ENCODE peak calls at places on chromosomes 2 and 18, in seven cellular contexts. One of them, this sample, is unnamed.
A peak's percentile ranks its signal among the peaks of the same experiment; 100 is the strongest.

GRCh38 chr2:189391201-189391600 is 50.1 kb upstream of the WDR75 start:
- DNase-seq in HepG2: no peak
- DNase-seq in GM23338: no peak
- DNase-seq in SK-N-SH: no peak
- DNase-seq in K562: no peak
- DNase-seq in HCT116: no peak
- DNase-seq in HL-60: no peak
- DNase-seq in this sample: no peak

GRCh38 chr2:85790499-85790898 is 36.7 kb downstream of the ATOH8 start:
- DNase-seq in HL-60: peak; percentile 92
- DNase-seq in GM23338: no peak
- DNase-seq in SK-N-SH: no peak
- DNase-seq in HepG2: no peak
- DNase-seq in K562: no peak
- DNase-seq in HCT116: no peak
- DNase-seq in this sample: no peak

GRCh38 chr18:76399613-76400391 is 95.2 kb downstream of the ZNF516 start:
- DNase-seq in HepG2: no peak
- DNase-seq in GM23338: no peak
- DNase-seq in HCT116: no peak
- DNase-seq in HL-60: no peak
- DNase-seq in SK-N-SH: no peak
- DNase-seq in K562: no peak
- DNase-seq in this sample: no peak

GRCh38 chr2:12217206-12217605 is 470.8 kb downstream of the LPIN1 start:
- DNase-seq in HepG2: no peak
- DNase-seq in HL-60: no peak
- DNase-seq in SK-N-SH: no peak
- DNase-seq in GM23338: no peak
- DNase-seq in HCT116: no peak
- DNase-seq in K562: no peak
- DNase-seq in this sample: no peak

GRCh38 chr2:219544567-219544966 is 739 bp downstream of the TMEM198 start:
- DNase-seq in K562: no peak
- DNase-seq in HCT116: no peak
- DNase-seq in HepG2: no peak
- DNase-seq in HL-60: no peak
- DNase-seq in SK-N-SH: no peak
- DNase-seq in GM23338: no peak
- DNase-seq in this sample: no peak

GRCh38 chr18:57441395-57441794 is 6.2 kb downstream of the ONECUT2 start:
- DNase-seq in K562: no peak
- DNase-seq in HepG2: no peak
- DNase-seq in SK-N-SH: no peak
- DNase-seq in GM23338: peak; percentile 77
- DNase-seq in HCT116: no peak
- DNase-seq in HL-60: peak; percentile 11
- DNase-seq in this sample: no peak

GRCh38 chr2:159265171-159265576 is 21.3 kb downstream of the WDSUB1 start:
- DNase-seq in HCT116: peak; percentile 59
- DNase-seq in SK-N-SH: no peak
- DNase-seq in GM23338: peak; percentile 26
- DNase-seq in HepG2: peak; percentile 8
- DNase-seq in HL-60: no peak
- DNase-seq in K562: peak; percentile 17
- DNase-seq in this sample: peak; percentile 11

GRCh38 chr2:101844055-101844635 is 146.6 kb downstream of the MAP4K4 start:
- DNase-seq in HL-60: no peak
- DNase-seq in GM23338: no peak
- DNase-seq in SK-N-SH: no peak
- DNase-seq in HCT116: no peak
- DNase-seq in HepG2: no peak
- DNase-seq in K562: no peak
- DNase-seq in this sample: no peak

GRCh38 chr2:234373060-234373459 is 123.8 kb downstream of the ARL4C start:
- DNase-seq in K562: no peak
- DNase-seq in HL-60: no peak
- DNase-seq in SK-N-SH: no peak
- DNase-seq in GM23338: no peak
- DNase-seq in HCT116: no peak
- DNase-seq in HepG2: no peak
- DNase-seq in this sample: no peak

GRCh38 chr18:27861539-27861938 is 315.4 kb downstream of the CDH2 start:
- DNase-seq in HepG2: no peak
- DNase-seq in SK-N-SH: peak; percentile 63
- DNase-seq in K562: no peak
- DNase-seq in HCT116: no peak
- DNase-seq in GM23338: no peak
- DNase-seq in HL-60: no peak
- DNase-seq in this sample: no peak

GRCh38 chr2:16014041-16014787 is 73.9 kb downstream of the MYCN start:
- DNase-seq in SK-N-SH: no peak
- DNase-seq in HL-60: no peak
- DNase-seq in HepG2: no peak
- DNase-seq in GM23338: peak; percentile 33
- DNase-seq in K562: no peak
- DNase-seq in HCT116: no peak
- DNase-seq in this sample: no peak

GRCh38 chr2:233416706-233417105 is 62.4 kb downstream of the DGKD start:
- DNase-seq in K562: no peak
- DNase-seq in SK-N-SH: no peak
- DNase-seq in HCT116: no peak
- DNase-seq in HepG2: no peak
- DNase-seq in HL-60: no peak
- DNase-seq in GM23338: peak; percentile 44
- DNase-seq in this sample: peak; percentile 69

GRCh38 chr18:76528477-76529432 is 33.7 kb upstream of the ZNF516 start:
- DNase-seq in HCT116: no peak
- DNase-seq in HepG2: peak; percentile 50
- DNase-seq in K562: no peak
- DNase-seq in HL-60: peak; percentile 86
- DNase-seq in SK-N-SH: no peak
- DNase-seq in GM23338: peak; percentile 48
- DNase-seq in this sample: no peak

GRCh38 chr2:38268691-38269309 is 108.3 kb downstream of the ATL2 start:
- DNase-seq in SK-N-SH: no peak
- DNase-seq in HL-60: peak; percentile 48
- DNase-seq in HCT116: no peak
- DNase-seq in HepG2: no peak
- DNase-seq in K562: no peak
- DNase-seq in GM23338: no peak
- DNase-seq in this sample: no peak

GRCh38 chr2:15943378-15943851 is 3.1 kb downstream of the MYCN start:
- DNase-seq in GM23338: peak; percentile 73
- DNase-seq in HL-60: no peak
- DNase-seq in HCT116: no peak
- DNase-seq in HepG2: no peak
- DNase-seq in SK-N-SH: peak; percentile 94
- DNase-seq in K562: peak; percentile 57
- DNase-seq in this sample: peak; percentile 42

GRCh38 chr2:77807531-77808215 is 285.5 kb upstream of the LRRTM4 start:
- DNase-seq in SK-N-SH: no peak
- DNase-seq in HCT116: no peak
- DNase-seq in K562: no peak
- DNase-seq in HL-60: no peak
- DNase-seq in GM23338: no peak
- DNase-seq in HepG2: no peak
- DNase-seq in this sample: no peak

GRCh38 chr2:108301558-108301957 is 12.9 kb downstream of the SULT1C2 start:
- DNase-seq in HCT116: no peak
- DNase-seq in K562: no peak
- DNase-seq in GM23338: no peak
- DNase-seq in HL-60: no peak
- DNase-seq in HepG2: no peak
- DNase-seq in SK-N-SH: no peak
- DNase-seq in this sample: no peak

GRCh38 chr2:28451793-28452533 is 43.9 kb upstream of the PLB1 start:
- DNase-seq in HCT116: no peak
- DNase-seq in K562: no peak
- DNase-seq in HepG2: no peak
- DNase-seq in GM23338: no peak
- DNase-seq in SK-N-SH: no peak
- DNase-seq in HL-60: no peak
- DNase-seq in this sample: no peak

GRCh38 chr2:8676191-8676914 is 5.5 kb upstream of the ID2 start:
- DNase-seq in SK-N-SH: peak; percentile 90
- DNase-seq in GM23338: peak; percentile 63
- DNase-seq in HCT116: no peak
- DNase-seq in HL-60: no peak
- DNase-seq in HepG2: no peak
- DNase-seq in K562: no peak
- DNase-seq in this sample: no peak

GRCh38 chr2:214946949-214947348 is 137.5 kb upstream of the BARD1 start:
- DNase-seq in HepG2: no peak
- DNase-seq in SK-N-SH: no peak
- DNase-seq in K562: no peak
- DNase-seq in GM23338: no peak
- DNase-seq in HL-60: no peak
- DNase-seq in HCT116: no peak
- DNase-seq in this sample: no peak

GRCh38 chr2:198280145-198280544 is 475.8 kb downstream of the PLCL1 start:
- DNase-seq in GM23338: no peak
- DNase-seq in HepG2: no peak
- DNase-seq in HL-60: no peak
- DNase-seq in SK-N-SH: no peak
- DNase-seq in K562: no peak
- DNase-seq in HCT116: no peak
- DNase-seq in this sample: no peak

GRCh38 chr2:58870704-58871103 is 629.6 kb upstream of the FANCL start:
- DNase-seq in HCT116: peak; percentile 18
- DNase-seq in HepG2: no peak
- DNase-seq in HL-60: no peak
- DNase-seq in K562: peak; percentile 39
- DNase-seq in SK-N-SH: no peak
- DNase-seq in GM23338: no peak
- DNase-seq in this sample: peak; percentile 35

GRCh38 chr18:51337406-51337805 is 139.9 kb upstream of the MEX3C start:
- DNase-seq in HepG2: no peak
- DNase-seq in GM23338: no peak
- DNase-seq in HL-60: no peak
- DNase-seq in K562: no peak
- DNase-seq in HCT116: no peak
- DNase-seq in SK-N-SH: no peak
- DNase-seq in this sample: no peak

GRCh38 chr18:69580107-69580506 is 179.4 kb downstream of the DOK6 start:
- DNase-seq in HL-60: peak; percentile 58
- DNase-seq in HCT116: no peak
- DNase-seq in GM23338: peak; percentile 28
- DNase-seq in HepG2: peak; percentile 1
- DNase-seq in K562: no peak
- DNase-seq in SK-N-SH: no peak
- DNase-seq in this sample: peak; percentile 6
- TF ChIP-seq REST in HL-60: no peak
- TF ChIP-seq REST in HCT116: no peak
- TF ChIP-seq REST in GM23338: no peak
- TF ChIP-seq REST in HepG2: no peak
- TF ChIP-seq REST in K562: no peak
- TF ChIP-seq REST in SK-N-SH: no peak
- TF ChIP-seq REST in this sample: no peak

DNA sequence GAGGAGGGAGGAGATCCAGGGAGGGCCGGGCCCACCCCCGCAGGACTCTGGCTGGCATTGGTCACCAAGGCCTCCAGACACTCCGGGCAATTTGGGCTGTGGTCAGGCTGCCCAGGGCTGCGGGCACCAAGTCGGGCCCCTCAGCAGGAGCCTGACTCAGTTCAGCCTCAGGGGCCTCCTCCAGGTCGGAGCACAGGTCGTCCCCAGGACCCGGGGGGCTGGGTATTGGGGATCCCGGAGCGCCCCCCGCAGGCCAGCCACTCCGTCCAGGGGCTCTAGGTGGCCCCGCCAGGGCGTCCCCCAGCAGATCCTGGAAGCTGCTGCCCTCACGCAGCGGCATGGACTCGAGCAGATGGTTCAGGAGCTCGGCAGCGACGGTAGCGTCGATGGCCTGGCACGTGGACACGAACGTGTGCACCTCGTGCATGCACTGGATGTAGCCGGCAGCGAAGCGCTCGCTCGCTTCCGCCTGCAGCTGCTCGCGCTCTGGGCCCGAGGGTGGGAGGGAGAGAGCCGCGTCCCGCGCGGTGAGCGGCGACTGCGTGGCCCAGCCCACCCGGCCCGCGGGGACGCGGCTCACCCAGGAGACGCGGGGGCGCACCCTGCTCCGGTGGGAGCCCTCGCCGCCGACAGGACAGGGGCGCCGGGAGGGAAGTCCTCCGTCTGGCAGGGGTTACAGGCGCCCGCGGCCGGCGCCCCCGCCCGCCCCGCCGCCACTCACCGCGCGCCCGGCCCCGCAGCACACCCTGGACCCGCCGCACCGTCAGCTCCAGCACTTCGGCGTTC is 879 bp downstream of the HES6 start:
- DNase-seq in HepG2: no peak
- DNase-seq in HL-60: peak; percentile 48
- DNase-seq in HCT116: no peak
- DNase-seq in SK-N-SH: peak; percentile 72
- DNase-seq in GM23338: peak; percentile 56
- DNase-seq in K562: peak; percentile 56
- DNase-seq in this sample: no peak
- H3K4me3 ChIP-seq in HepG2: peak overlapping the region; percentile 85
- H3K4me3 ChIP-seq in HL-60: peak overlapping the region; percentile 67
- H3K4me3 ChIP-seq in HCT116: peak overlapping the region; percentile 56
- H3K4me3 ChIP-seq in SK-N-SH: peak overlapping the region; percentile 74
- H3K4me3 ChIP-seq in GM23338: peak overlapping the region; percentile 64
- H3K4me3 ChIP-seq in K562: peak overlapping the region; percentile 74
- H3K4me3 ChIP-seq in this sample: peak overlapping the region; percentile 81

GRCh38 chr2:82641781-82642180 is 1817.3 kb downstream of the SUCLG1 start:
- DNase-seq in SK-N-SH: no peak
- DNase-seq in HCT116: no peak
- DNase-seq in HepG2: no peak
- DNase-seq in GM23338: no peak
- DNase-seq in HL-60: no peak
- DNase-seq in K562: no peak
- DNase-seq in this sample: no peak

DNA sequence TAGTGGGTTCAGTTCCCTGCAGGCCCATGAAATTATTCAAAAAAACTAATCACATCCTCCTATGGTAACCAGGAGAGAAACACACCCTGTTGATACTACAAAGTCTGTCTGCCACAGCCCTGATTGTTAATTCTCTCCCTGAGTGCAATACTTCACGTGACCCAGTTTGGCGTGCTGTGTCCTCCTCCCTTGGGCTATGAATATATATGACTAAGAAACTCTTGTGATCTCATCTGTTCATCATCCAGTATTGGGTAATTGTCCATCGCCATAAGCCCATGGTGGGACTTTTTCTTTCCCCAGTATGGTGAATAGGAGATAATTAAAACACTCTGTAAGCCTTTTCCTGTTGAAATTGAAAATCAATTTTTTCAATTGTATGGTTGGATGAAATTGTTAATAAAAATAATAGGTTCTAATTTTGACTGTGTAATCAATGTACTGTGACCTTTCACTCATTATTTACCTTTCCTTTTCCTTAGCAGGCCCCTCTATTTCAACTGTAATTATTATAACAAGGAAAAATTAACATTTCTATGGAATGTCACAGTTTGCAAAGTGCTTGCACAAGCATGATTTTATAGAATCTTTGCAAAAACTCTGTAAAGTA is 1822.6 kb downstream of the SUCLG1 start:
- DNase-seq in GM23338: no peak
- DNase-seq in K562: no peak
- DNase-seq in HepG2: no peak
- DNase-seq in HCT116: no peak
- DNase-seq in HL-60: no peak
- DNase-seq in SK-N-SH: no peak
- DNase-seq in this sample: no peak
- TF ChIP-seq REST in GM23338: no peak
- TF ChIP-seq REST in K562: no peak
- TF ChIP-seq REST in HepG2: no peak
- TF ChIP-seq REST in HCT116: no peak
- TF ChIP-seq REST in HL-60: no peak
- TF ChIP-seq REST in SK-N-SH: no peak
- TF ChIP-seq REST in this sample: no peak

GRCh38 chr18:12837747-12838146 is 46.3 kb downstream of the PTPN2 start:
- DNase-seq in SK-N-SH: no peak
- DNase-seq in HCT116: no peak
- DNase-seq in HL-60: no peak
- DNase-seq in K562: no peak
- DNase-seq in GM23338: no peak
- DNase-seq in HepG2: no peak
- DNase-seq in this sample: peak; percentile 34
- H3K4me3 ChIP-seq in SK-N-SH: no peak overlapping the region
- H3K4me3 ChIP-seq in HCT116: no peak overlapping the region
- H3K4me3 ChIP-seq in HL-60: no peak overlapping the region
- H3K4me3 ChIP-seq in K562: no peak overlapping the region
- H3K4me3 ChIP-seq in GM23338: no peak overlapping the region
- H3K4me3 ChIP-seq in HepG2: no peak overlapping the region
- H3K4me3 ChIP-seq in this sample: no peak overlapping the region